ENCODE peak calls at places on chromosome 15, in seven cellular contexts. One of them, this sample, is unnamed.

GRCh38 chr15:43187544-43188155 is 2.4 kb downstream of the CCNDBP1 start:
- DNase-seq in K562: peak
- DNase-seq in CD8-positive, alpha-beta T cell: no peak
- DNase-seq in dorsolateral prefrontal cortex: no peak
- DNase-seq in transverse colon: no peak
- DNase-seq in PC-9: no peak
- DNase-seq in RWPE1: peak
- DNase-seq in this sample: no peak

GRCh38 chr15:96047255-96047931 is 283.1 kb upstream of the NR2F2 start:
- DNase-seq in K562: peak
- DNase-seq in RWPE1: no peak
- DNase-seq in PC-9: no peak
- DNase-seq in dorsolateral prefrontal cortex: no peak
- DNase-seq in CD8-positive, alpha-beta T cell: no peak
- DNase-seq in transverse colon: no peak
- DNase-seq in this sample: no peak

GRCh38 chr15:78550194-78550593 is 9.9 kb downstream of the PSMA4 start:
- DNase-seq in CD8-positive, alpha-beta T cell: no peak
- DNase-seq in dorsolateral prefrontal cortex: no peak
- DNase-seq in PC-9: no peak
- DNase-seq in K562: no peak
- DNase-seq in RWPE1: no peak
- DNase-seq in transverse colon: no peak
- DNase-seq in this sample: no peak

GRCh38 chr15:92909131-92909781 is 9.1 kb downstream of the CHD2 start:
- DNase-seq in CD8-positive, alpha-beta T cell: no peak
- DNase-seq in transverse colon: no peak
- DNase-seq in dorsolateral prefrontal cortex: no peak
- DNase-seq in K562: no peak
- DNase-seq in PC-9: no peak
- DNase-seq in RWPE1: no peak
- DNase-seq in this sample: no peak

GRCh38 chr15:66293419-66294156 is at the start of gene DIS3L:
- DNase-seq in PC-9: peak
- DNase-seq in K562: peak
- DNase-seq in dorsolateral prefrontal cortex: peak
- DNase-seq in CD8-positive, alpha-beta T cell: peak
- DNase-seq in RWPE1: peak
- DNase-seq in transverse colon: peak
- DNase-seq in this sample: peak

GRCh38 chr15:100291106-100291505 is 50.7 kb downstream of the ADAMTS17 start:
- DNase-seq in dorsolateral prefrontal cortex: no peak
- DNase-seq in transverse colon: no peak
- DNase-seq in K562: no peak
- DNase-seq in CD8-positive, alpha-beta T cell: no peak
- DNase-seq in PC-9: no peak
- DNase-seq in RWPE1: no peak
- DNase-seq in this sample: no peak

GRCh38 chr15:42788725-42789124 is 51.8 kb upstream of the CDAN1 start:
- DNase-seq in K562: no peak
- DNase-seq in PC-9: no peak
- DNase-seq in CD8-positive, alpha-beta T cell: no peak
- DNase-seq in dorsolateral prefrontal cortex: no peak
- DNase-seq in RWPE1: no peak
- DNase-seq in transverse colon: no peak
- DNase-seq in this sample: no peak

GRCh38 chr15:69096197-69096596 is 64.2 kb upstream of the GLCE start:
- DNase-seq in PC-9: no peak
- DNase-seq in K562: no peak
- DNase-seq in dorsolateral prefrontal cortex: no peak
- DNase-seq in CD8-positive, alpha-beta T cell: no peak
- DNase-seq in RWPE1: no peak
- DNase-seq in transverse colon: no peak
- DNase-seq in this sample: no peak

GRCh38 chr15:62545392-62546227 is 380.5 kb upstream of the C2CD4B start:
- DNase-seq in K562: no peak
- DNase-seq in CD8-positive, alpha-beta T cell: no peak
- DNase-seq in dorsolateral prefrontal cortex: peak
- DNase-seq in PC-9: no peak
- DNase-seq in RWPE1: no peak
- DNase-seq in transverse colon: peak
- DNase-seq in this sample: peak

GRCh38 chr15:25741253-25741575 is 121.9 kb downstream of the ATP10A start:
- DNase-seq in PC-9: no peak
- DNase-seq in dorsolateral prefrontal cortex: no peak
- DNase-seq in RWPE1: no peak
- DNase-seq in transverse colon: no peak
- DNase-seq in CD8-positive, alpha-beta T cell: no peak
- DNase-seq in K562: no peak
- DNase-seq in this sample: no peak

GRCh38 chr15:64017082-64017588 is 29.1 kb downstream of the DAPK2 start:
- DNase-seq in K562: no peak
- DNase-seq in PC-9: peak
- DNase-seq in CD8-positive, alpha-beta T cell: no peak
- DNase-seq in dorsolateral prefrontal cortex: no peak
- DNase-seq in RWPE1: peak
- DNase-seq in transverse colon: no peak
- DNase-seq in this sample: no peak

GRCh38 chr15:78969687-78970349 is 25.0 kb upstream of the CTSH start:
- DNase-seq in dorsolateral prefrontal cortex: no peak
- DNase-seq in CD8-positive, alpha-beta T cell: no peak
- DNase-seq in K562: no peak
- DNase-seq in PC-9: no peak
- DNase-seq in RWPE1: no peak
- DNase-seq in transverse colon: no peak
- DNase-seq in this sample: no peak

GRCh38 chr15:85542895-85543331 is 162.5 kb downstream of the AKAP13 start:
- DNase-seq in dorsolateral prefrontal cortex: no peak
- DNase-seq in K562: no peak
- DNase-seq in RWPE1: no peak
- DNase-seq in CD8-positive, alpha-beta T cell: no peak
- DNase-seq in transverse colon: no peak
- DNase-seq in PC-9: no peak
- DNase-seq in this sample: no peak

GRCh38 chr15:25849431-25849921 is 13.7 kb downstream of the ATP10A start:
- DNase-seq in RWPE1: no peak
- DNase-seq in PC-9: no peak
- DNase-seq in K562: no peak
- DNase-seq in transverse colon: no peak
- DNase-seq in dorsolateral prefrontal cortex: no peak
- DNase-seq in CD8-positive, alpha-beta T cell: no peak
- DNase-seq in this sample: no peak

GRCh38 chr15:97521894-97522293 is 438.6 kb upstream of the ARRDC4 start:
- DNase-seq in CD8-positive, alpha-beta T cell: no peak
- DNase-seq in RWPE1: no peak
- DNase-seq in K562: no peak
- DNase-seq in dorsolateral prefrontal cortex: peak
- DNase-seq in transverse colon: no peak
- DNase-seq in PC-9: no peak
- DNase-seq in this sample: no peak

GRCh38 chr15:29322407-29322806 is 52.8 kb upstream of the NSMCE3 start:
- DNase-seq in PC-9: no peak
- DNase-seq in RWPE1: no peak
- DNase-seq in transverse colon: no peak
- DNase-seq in CD8-positive, alpha-beta T cell: no peak
- DNase-seq in dorsolateral prefrontal cortex: no peak
- DNase-seq in K562: no peak
- DNase-seq in this sample: no peak

GRCh38 chr15:41417418-41417811 is 520 bp downstream of the RTF1 start:
- DNase-seq in K562: peak
- DNase-seq in PC-9: no peak
- DNase-seq in CD8-positive, alpha-beta T cell: no peak
- DNase-seq in transverse colon: peak
- DNase-seq in dorsolateral prefrontal cortex: no peak
- DNase-seq in RWPE1: peak
- DNase-seq in this sample: no peak

GRCh38 chr15:31801152-31801551 is 229.2 kb upstream of the CHRNA7 start:
- DNase-seq in PC-9: no peak
- DNase-seq in K562: no peak
- DNase-seq in dorsolateral prefrontal cortex: peak
- DNase-seq in transverse colon: no peak
- DNase-seq in CD8-positive, alpha-beta T cell: no peak
- DNase-seq in RWPE1: peak
- DNase-seq in this sample: peak

GRCh38 chr15:46735115-46735514 is 982.2 kb upstream of the SEMA6D start:
- DNase-seq in K562: no peak
- DNase-seq in dorsolateral prefrontal cortex: no peak
- DNase-seq in RWPE1: no peak
- DNase-seq in transverse colon: no peak
- DNase-seq in PC-9: no peak
- DNase-seq in CD8-positive, alpha-beta T cell: no peak
- DNase-seq in this sample: no peak

GRCh38 chr15:41983221-41983620 is 10.9 kb upstream of the EHD4 start:
- DNase-seq in K562: no peak
- DNase-seq in RWPE1: no peak
- DNase-seq in PC-9: no peak
- DNase-seq in transverse colon: no peak
- DNase-seq in dorsolateral prefrontal cortex: no peak
- DNase-seq in CD8-positive, alpha-beta T cell: no peak
- DNase-seq in this sample: no peak

GRCh38 chr15:93305306-93305705 is 216.3 kb upstream of the RGMA start:
- DNase-seq in transverse colon: no peak
- DNase-seq in K562: no peak
- DNase-seq in PC-9: no peak
- DNase-seq in dorsolateral prefrontal cortex: no peak
- DNase-seq in CD8-positive, alpha-beta T cell: no peak
- DNase-seq in RWPE1: no peak
- DNase-seq in this sample: no peak

GRCh38 chr15:68550004-68550403 is 28.8 kb upstream of the CORO2B start:
- DNase-seq in transverse colon: no peak
- DNase-seq in RWPE1: no peak
- DNase-seq in K562: no peak
- DNase-seq in PC-9: no peak
- DNase-seq in CD8-positive, alpha-beta T cell: no peak
- DNase-seq in dorsolateral prefrontal cortex: no peak
- DNase-seq in this sample: no peak

GRCh38 chr15:29410342-29410741 is 140.7 kb upstream of the NSMCE3 start:
- DNase-seq in PC-9: no peak
- DNase-seq in CD8-positive, alpha-beta T cell: no peak
- DNase-seq in transverse colon: no peak
- DNase-seq in K562: no peak
- DNase-seq in RWPE1: no peak
- DNase-seq in dorsolateral prefrontal cortex: no peak
- DNase-seq in this sample: no peak

GRCh38 chr15:52566889-52567288 is 1.9 kb downstream of the ARPP19 start:
- DNase-seq in RWPE1: no peak
- DNase-seq in CD8-positive, alpha-beta T cell: no peak
- DNase-seq in dorsolateral prefrontal cortex: no peak
- DNase-seq in PC-9: no peak
- DNase-seq in K562: peak
- DNase-seq in transverse colon: no peak
- DNase-seq in this sample: no peak

GRCh38 chr15:98943609-98944111 is 63.9 kb downstream of the PGPEP1L start:
- DNase-seq in transverse colon: peak
- DNase-seq in dorsolateral prefrontal cortex: no peak
- DNase-seq in K562: no peak
- DNase-seq in RWPE1: no peak
- DNase-seq in CD8-positive, alpha-beta T cell: no peak
- DNase-seq in PC-9: no peak
- DNase-seq in this sample: no peak

DNA sequence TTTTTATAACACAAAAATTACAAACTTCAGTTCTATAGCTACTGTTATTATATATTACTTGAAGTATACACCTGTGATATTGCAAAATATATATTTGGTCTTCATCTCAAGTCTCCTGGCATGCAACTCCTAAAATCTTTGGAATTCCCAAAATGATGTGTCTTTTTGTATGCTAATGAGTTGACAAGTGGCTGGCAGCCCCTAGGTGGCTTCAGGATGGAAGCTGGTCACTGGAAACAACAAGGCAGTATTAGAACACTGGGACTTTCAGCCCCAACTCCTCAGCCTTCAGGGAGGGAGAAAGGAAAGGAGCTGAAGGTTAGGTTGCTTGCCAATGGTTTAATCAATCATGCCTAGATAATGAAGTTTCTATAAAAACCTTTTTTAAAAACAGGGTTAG is 112.0 kb downstream of the SCAPER start:
- DNase-seq in CD8-positive, alpha-beta T cell: no peak
- DNase-seq in transverse colon: no peak
- DNase-seq in PC-9: no peak
- DNase-seq in RWPE1: no peak
- DNase-seq in K562: no peak
- DNase-seq in dorsolateral prefrontal cortex: no peak
- DNase-seq in this sample: no peak
- H3K27ac ChIP-seq in CD8-positive, alpha-beta T cell: no peak
- H3K27ac ChIP-seq in transverse colon: no peak
- H3K27ac ChIP-seq in PC-9: no peak
- H3K27ac ChIP-seq in RWPE1: no peak
- H3K27ac ChIP-seq in K562: no peak
- H3K27ac ChIP-seq in dorsolateral prefrontal cortex: no peak
- H3K27ac ChIP-seq in this sample: no peak

GRCh38 chr15:51051776-51052175 is 42.9 kb downstream of the TNFAIP8L3 start:
- DNase-seq in RWPE1: no peak
- DNase-seq in CD8-positive, alpha-beta T cell: no peak
- DNase-seq in K562: no peak
- DNase-seq in dorsolateral prefrontal cortex: no peak
- DNase-seq in transverse colon: peak
- DNase-seq in PC-9: no peak
- DNase-seq in this sample: peak

GRCh38 chr15:51048308-51048707 is 46.4 kb downstream of the TNFAIP8L3 start:
- DNase-seq in RWPE1: no peak
- DNase-seq in PC-9: no peak
- DNase-seq in dorsolateral prefrontal cortex: no peak
- DNase-seq in K562: no peak
- DNase-seq in transverse colon: no peak
- DNase-seq in CD8-positive, alpha-beta T cell: no peak
- DNase-seq in this sample: no peak

GRCh38 chr15:51044037-51044712 is 50.5 kb downstream of the TNFAIP8L3 start:
- DNase-seq in CD8-positive, alpha-beta T cell: no peak
- DNase-seq in RWPE1: no peak
- DNase-seq in PC-9: no peak
- DNase-seq in dorsolateral prefrontal cortex: no peak
- DNase-seq in K562: no peak
- DNase-seq in transverse colon: no peak
- DNase-seq in this sample: no peak

GRCh38 chr15:51046016-51046415 is 48.7 kb downstream of the TNFAIP8L3 start:
- DNase-seq in transverse colon: no peak
- DNase-seq in RWPE1: no peak
- DNase-seq in dorsolateral prefrontal cortex: no peak
- DNase-seq in CD8-positive, alpha-beta T cell: no peak
- DNase-seq in PC-9: no peak
- DNase-seq in K562: no peak
- DNase-seq in this sample: no peak

GRCh38 chr15:51046799-51047449 is 47.8 kb downstream of the TNFAIP8L3 start:
- DNase-seq in RWPE1: no peak
- DNase-seq in transverse colon: peak
- DNase-seq in dorsolateral prefrontal cortex: no peak
- DNase-seq in CD8-positive, alpha-beta T cell: no peak
- DNase-seq in PC-9: no peak
- DNase-seq in K562: no peak
- DNase-seq in this sample: no peak
- TF ChIP-seq CTCF in RWPE1: no peak
- TF ChIP-seq CTCF in transverse colon: no peak
- TF ChIP-seq CTCF in dorsolateral prefrontal cortex: no peak
- TF ChIP-seq CTCF in CD8-positive, alpha-beta T cell: no peak
- TF ChIP-seq CTCF in PC-9: no peak
- TF ChIP-seq CTCF in K562: no peak
- TF ChIP-seq CTCF in this sample: no peak

GRCh38 chr15:70704166-70704565 is 59.2 kb downstream of the UACA start:
- DNase-seq in CD8-positive, alpha-beta T cell: no peak
- DNase-seq in transverse colon: no peak
- DNase-seq in K562: no peak
- DNase-seq in RWPE1: no peak
- DNase-seq in PC-9: no peak
- DNase-seq in dorsolateral prefrontal cortex: no peak
- DNase-seq in this sample: no peak
- H3K27ac ChIP-seq in CD8-positive, alpha-beta T cell: no peak
- H3K27ac ChIP-seq in transverse colon: no peak
- H3K27ac ChIP-seq in K562: no peak
- H3K27ac ChIP-seq in RWPE1: no peak
- H3K27ac ChIP-seq in PC-9: no peak
- H3K27ac ChIP-seq in dorsolateral prefrontal cortex: no peak
- H3K27ac ChIP-seq in this sample: no peak

GRCh38 chr15:58233341-58233740 is 95.2 kb downstream of the AQP9 start:
- DNase-seq in transverse colon: no peak
- DNase-seq in CD8-positive, alpha-beta T cell: no peak
- DNase-seq in K562: no peak
- DNase-seq in PC-9: no peak
- DNase-seq in RWPE1: no peak
- DNase-seq in dorsolateral prefrontal cortex: no peak
- DNase-seq in this sample: no peak
- TF ChIP-seq CTCF in transverse colon: no peak
- TF ChIP-seq CTCF in CD8-positive, alpha-beta T cell: no peak
- TF ChIP-seq CTCF in K562: no peak
- TF ChIP-seq CTCF in PC-9: no peak
- TF ChIP-seq CTCF in RWPE1: no peak
- TF ChIP-seq CTCF in dorsolateral prefrontal cortex: no peak
- TF ChIP-seq CTCF in this sample: no peak